ENCODE peak calls at places on chromosomes 6 and 20, in ten cellular contexts. I is CD8-positive, alpha-beta memory T cell; V is thoracic aorta; M is transverse colon; C is adrenal gland; P is mucosa of descending colon; F is H9; A is OCI-LY7; Y is ovary; B is kidney. Q is an unnamed sample.
A peak's percentile ranks its signal among the peaks of the same experiment; 100 is the strongest.

GRCh38 chr6:156933201-156934053 is 156.2 kb downstream of the ARID1B start:
- DNase-seq in A (peak; percentile 58), I (no peak), F (peak; percentile 48), M (peak; percentile 76), V (no peak), P (peak; percentile 77), B (no peak), Y (no peak), C (peak; percentile 60), Q (peak; percentile 57)

GRCh38 chr6:169866140-169866534 is 114.7 kb downstream of the ERMARD start:
- DNase-seq in C (no peak), P (no peak), F (no peak), V (no peak), B (no peak), I (no peak), Y (no peak), A (no peak), M (no peak), Q (no peak)

GRCh38 chr6:124968401-124968800 is 6.2 kb downstream of the RNF217 start:
- DNase-seq in P (no peak), C (no peak), A (no peak), F (no peak), V (no peak), M (no peak), Y (no peak), I (no peak), B (no peak), Q (no peak)

GRCh38 chr6:56618050-56618449 is 24.6 kb downstream of the DST start:
- DNase-seq in Y (no peak), F (peak; percentile 47), A (no peak), P (no peak), C (no peak), I (no peak), V (no peak), B (no peak), M (no peak), Q (no peak)

GRCh38 chr6:47967843-47968242 is 143.2 kb downstream of the PTCHD4 start:
- DNase-seq in P (no peak), B (no peak), F (no peak), A (no peak), C (no peak), M (no peak), Y (no peak), V (no peak), I (no peak), Q (no peak)

GRCh38 chr20:47389867-47390347 is 33.4 kb upstream of the ZMYND8 start:
- DNase-seq in M (no peak), I (no peak), Y (no peak), A (peak; percentile 88), V (no peak), B (no peak), C (peak; percentile 57), P (no peak), F (no peak), Q (no peak)

GRCh38 chr20:16707674-16708073 is 22.2 kb upstream of the SNRPB2 start:
- DNase-seq in P (no peak), Y (no peak), B (no peak), A (peak; percentile 49), V (no peak), C (no peak), M (no peak), I (no peak), F (no peak), Q (no peak)

GRCh38 chr6:121201108-121201507 is 133.2 kb downstream of the TBC1D32 start:
- DNase-seq in M (no peak), B (no peak), C (no peak), I (no peak), V (no peak), A (no peak), Y (no peak), P (no peak), F (no peak), Q (no peak)

GRCh38 chr6:55665224-55665587 is 86.2 kb upstream of the HMGCLL1 start:
- DNase-seq in P (no peak), I (no peak), Y (no peak), A (no peak), M (no peak), B (no peak), F (no peak), V (no peak), C (no peak), Q (no peak)

GRCh38 chr6:26660096-26660425 is 515 bp upstream of the ZNF322 start:
- DNase-seq in C (no peak), Y (no peak), F (no peak), V (no peak), M (no peak), A (peak; percentile 45), B (no peak), P (no peak), I (no peak), Q (no peak)

GRCh38 chr6:20115269-20116005 is 96.8 kb downstream of the MBOAT1 start:
- DNase-seq in Y (no peak), A (no peak), I (no peak), P (no peak), B (no peak), M (no peak), V (no peak), F (no peak), C (no peak), Q (no peak)

GRCh38 chr6:39884696-39885095 is 49.6 kb downstream of the MOCS1 start:
- DNase-seq in Y (no peak), I (no peak), V (no peak), B (no peak), P (no peak), F (no peak), C (no peak), A (no peak), M (no peak), Q (no peak)

GRCh38 chr6:80211295-80211694 is 104.8 kb downstream of the BCKDHB start:
- DNase-seq in C (no peak), V (no peak), B (no peak), A (no peak), P (no peak), I (no peak), Y (no peak), F (no peak), M (no peak), Q (no peak)

GRCh38 chr6:79733388-79733787 is 102.3 kb downstream of the SH3BGRL2 start:
- DNase-seq in V (no peak), P (no peak), F (no peak), Y (no peak), B (no peak), I (no peak), A (no peak), M (no peak), C (no peak), Q (no peak)

GRCh38 chr6:142879527-142879926 is 65.4 kb downstream of the HIVEP2 start:
- DNase-seq in P (no peak), B (no peak), M (no peak), F (no peak), I (no peak), V (no peak), C (no peak), A (no peak), Y (no peak), Q (no peak)

GRCh38 chr20:5731753-5732366 is 18.3 kb upstream of the SHLD1 start:
- DNase-seq in I (no peak), Y (no peak), M (no peak), A (no peak), F (no peak), C (no peak), B (no peak), P (no peak), V (no peak), Q (no peak)

GRCh38 chr20:5735845-5736530 is 14.2 kb upstream of the SHLD1 start:
- DNase-seq in Y (no peak), V (no peak), B (no peak), M (no peak), A (no peak), I (no peak), F (no peak), P (no peak), C (no peak), Q (no peak)

GRCh38 chr20:5734559-5735137 is 15.6 kb upstream of the SHLD1 start:
- DNase-seq in V (no peak), I (no peak), B (no peak), P (no peak), M (no peak), C (no peak), F (no peak), A (no peak), Y (no peak), Q (no peak)

GRCh38 chr20:5741089-5741488 is 9.1 kb upstream of the SHLD1 start:
- DNase-seq in V (no peak), P (no peak), B (no peak), A (no peak), M (no peak), F (no peak), C (peak; percentile 83), Y (no peak), I (no peak), Q (no peak)

GRCh38 chr20:5737619-5737953 is 12.6 kb upstream of the SHLD1 start:
- DNase-seq in A (no peak), P (no peak), M (no peak), C (no peak), V (no peak), B (no peak), Y (no peak), F (no peak), I (no peak), Q (no peak)
- H3K4me1 ChIP-seq in A (peaks cover 52% of the 10 kb centered on the region), P (peaks cover 25% of the 10 kb centered on the region), M (peaks cover 14% of the 10 kb centered on the region), C (peaks cover 10% of the 10 kb centered on the region), V (no peaks in the 10 kb centered on the region), B (no peaks in the 10 kb centered on the region), Y (peaks cover 2% of the 10 kb centered on the region), F (no peaks in the 10 kb centered on the region), I (peaks cover 27% of the 10 kb centered on the region), Q (peaks cover 40% of the 10 kb centered on the region)

GRCh38 chr6:159973951-159974350 is 5.1 kb downstream of the IGF2R start:
- DNase-seq in A (no peak), B (no peak), F (no peak), M (no peak), P (no peak), V (no peak), Y (no peak), I (no peak), C (no peak), Q (no peak)
- H3K4me1 ChIP-seq in A (peaks cover 21% of the 10 kb centered on the region), B (peaks cover 54% of the 10 kb centered on the region), F (peaks cover 17% of the 10 kb centered on the region), M (peaks cover 53% of the 10 kb centered on the region), P (peaks cover 44% of the 10 kb centered on the region), V (peaks cover 36% of the 10 kb centered on the region), Y (peaks cover 31% of the 10 kb centered on the region), I (peaks cover 74% of the 10 kb centered on the region), C (peaks cover 68% of the 10 kb centered on the region), Q (peaks cover 8% of the 10 kb centered on the region)

GRCh38 chr20:25054995-25055629 is 2.8 kb downstream of the ACSS1 start:
- DNase-seq in V (no peak), C (peak; percentile 49), M (peak; percentile 13), P (peak; percentile 22), I (no peak), Y (no peak), A (no peak), F (no peak), B (peak; percentile 7), Q (peak; percentile 9)
- H3K4me1 ChIP-seq in V (peaks cover 63% of the 10 kb centered on the region), C (peaks cover 66% of the 10 kb centered on the region), M (peaks cover 52% of the 10 kb centered on the region), P (peaks cover 37% of the 10 kb centered on the region), I (peaks cover 57% of the 10 kb centered on the region), Y (peaks cover 53% of the 10 kb centered on the region), A (peaks cover 23% of the 10 kb centered on the region), F (no peaks in the 10 kb centered on the region), B (peaks cover 56% of the 10 kb centered on the region), Q (peaks cover 47% of the 10 kb centered on the region)

DNA sequence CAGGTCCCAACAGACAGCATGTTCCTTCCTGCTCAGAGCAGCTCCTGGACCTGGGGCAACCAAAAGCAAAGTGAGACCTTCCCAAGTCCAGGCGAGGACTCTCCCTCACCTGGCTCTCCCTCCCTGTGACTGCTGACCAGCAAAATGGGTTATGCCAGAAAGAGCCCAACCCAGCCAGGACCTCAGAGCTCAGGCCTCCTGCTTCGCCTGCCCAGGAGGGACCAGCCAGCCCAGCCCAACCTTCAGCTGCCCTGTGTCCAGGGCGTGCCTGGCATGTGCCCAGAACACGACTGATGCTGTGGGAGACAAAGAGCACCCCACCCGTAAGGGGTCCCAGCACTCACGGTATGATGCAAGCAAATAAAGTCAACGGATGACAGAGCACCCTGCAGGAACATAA is 74.0 kb upstream of the CST7 start:
- DNase-seq in C (no peak), Y (no peak), B (no peak), I (no peak), M (no peak), F (no peak), P (no peak), V (no peak), A (no peak), Q (no peak)
- H3K4me1 ChIP-seq in C (no peaks in the 10 kb centered on the region), Y (no peaks in the 10 kb centered on the region), B (no peaks in the 10 kb centered on the region), I (no peaks in the 10 kb centered on the region), M (no peaks in the 10 kb centered on the region), F (no peaks in the 10 kb centered on the region), P (no peaks in the 10 kb centered on the region), V (no peaks in the 10 kb centered on the region), A (no peaks in the 10 kb centered on the region), Q (no peaks in the 10 kb centered on the region)

Q was measured in Caco-2.